ENCODE peak calls at places on chromosomes 11 and 22, in nine cellular contexts. X is ELR; G is memory B cell; E is nucleus accumbens; M is stomach; P is substantia nigra; Y is upper lobe of right lung; R is stimulated activated CD4-positive, alpha-beta T cell treated with anti-CD3 and anti-CD28 coated beads, Interleukin-15, amount 100 ng/mL, for 1 hour; T is AG10803. C is an unnamed sample.

GRCh38 chr11:34757026-34757451 is 136.1 kb downstream of the EHF start:
- DNase-seq in E (no peak), M (no peak), T (no peak), G (no peak), R (no peak), Y (no peak), X (peak; percentile 18), P (no peak), C (no peak)

GRCh38 chr11:21909145-21909544 is 283.7 kb upstream of the ANO5 start:
- DNase-seq in X (no peak), T (no peak), P (no peak), R (no peak), Y (no peak), G (no peak), M (no peak), E (no peak), C (no peak)

GRCh38 chr11:117819096-117820040 is 5.2 kb downstream of the FXYD2 start:
- DNase-seq in R (no peak), G (no peak), X (peak; percentile 75), E (peak; percentile 16), Y (no peak), P (peak; percentile 28), M (peak; percentile 66), T (peak; percentile 23), C (no peak)

GRCh38 chr11:62482753-62483152 is 63.9 kb downstream of the AHNAK start:
- DNase-seq in T (no peak), R (no peak), P (no peak), Y (no peak), E (no peak), M (no peak), G (no peak), X (no peak), C (no peak)

GRCh38 chr22:20957691-20958440 is 9.2 kb upstream of the AIFM3 start:
- DNase-seq in P (peak; percentile 37), G (no peak), M (peak; percentile 33), T (peak; percentile 24), Y (peak; percentile 81), X (peak; percentile 55), E (no peak), R (no peak), C (no peak)

GRCh38 chr11:107696140-107696539 is 15.7 kb downstream of the SLN start:
- DNase-seq in P (no peak), M (no peak), G (no peak), E (no peak), X (peak; percentile 96), Y (no peak), T (peak; percentile 97), R (no peak), C (no peak)

GRCh38 chr11:36688892-36689291 is 90.9 kb upstream of the RAG2 start:
- DNase-seq in Y (no peak), M (no peak), E (no peak), G (no peak), P (no peak), T (no peak), R (no peak), X (no peak), C (no peak)

GRCh38 chr11:27055065-27055682 is 14.6 kb downstream of the BBOX1 start:
- DNase-seq in R (no peak), Y (no peak), P (no peak), E (no peak), X (no peak), G (no peak), M (no peak), T (peak; percentile 20), C (no peak)

GRCh38 chr11:109606256-109606655 is 184.3 kb downstream of the C11orf87 start:
- DNase-seq in R (no peak), Y (no peak), M (no peak), G (no peak), P (no peak), X (no peak), T (no peak), E (no peak), C (no peak)